ENCODE peak calls at places on chromosomes 16 and 17, in seven cellular contexts. Z is non-pigmented ciliary epithelial cell, R is uterus, B is Caco-2, F is C1 segment of cervical spinal cord, V is stomach, M is skeletal muscle cell. P is an unnamed sample.

GRCh38 chr17:13462161-13462560 is 139.6 kb downstream of the HS3ST3A1 start:
- DNase-seq in R (no peak), B (no peak), Z (no peak), F (no peak), V (no peak), M (peak), P (no peak)

GRCh38 chr17:28527859-28528258 is 21.7 kb downstream of the FOXN1 start:
- DNase-seq in B (no peak), F (no peak), Z (no peak), V (peak), R (no peak), M (no peak), P (no peak)

GRCh38 chr16:75219838-75220237 is 1.1 kb downstream of the CTRB1 start:
- DNase-seq in V (no peak), Z (no peak), M (no peak), F (no peak), R (no peak), B (no peak), P (no peak)

GRCh38 chr17:42679001-42679491 is 2.3 kb upstream of the PLEKHH3 start:
- DNase-seq in B (peak), Z (no peak), R (peak), M (no peak), F (peak), V (peak), P (no peak)

GRCh38 chr17:34254651-34255380 is at the start of gene CCL2:
- DNase-seq in V (peak), B (peak), F (no peak), M (peak), R (peak), Z (no peak), P (no peak)

GRCh38 chr17:8016632-8017424 is 14.4 kb downstream of the GUCY2D start:
- DNase-seq in R (no peak), F (peak), B (peak), V (peak), M (no peak), Z (no peak), P (no peak)

GRCh38 chr17:2867441-2868424 is 71.5 kb downstream of the RAP1GAP2 start:
- DNase-seq in V (no peak), B (peak), F (no peak), M (peak), R (no peak), Z (no peak), P (no peak)

GRCh38 chr17:46009681-46010596 is 10.9 kb downstream of the STH start:
- DNase-seq in F (no peak), B (no peak), R (no peak), Z (no peak), V (no peak), M (no peak), P (no peak)

GRCh38 chr17:11637796-11638195 is 39.5 kb downstream of the DNAH9 start:
- DNase-seq in M (no peak), F (no peak), B (no peak), Z (no peak), V (no peak), R (no peak), P (no peak)

GRCh38 chr16:11133344-11133921 is 122.6 kb downstream of the SOCS1 start:
- DNase-seq in V (peak), B (peak), F (no peak), M (peak), Z (peak), R (peak), P (no peak)

GRCh38 chr16:1494129-1494640 is 1.0 kb downstream of the TELO2 start:
- DNase-seq in F (no peak), M (peak), Z (no peak), B (peak), R (no peak), V (peak), P (no peak)

GRCh38 chr16:85819245-85819644 is 19.8 kb downstream of the COX4I1 start:
- DNase-seq in V (peak), R (peak), M (no peak), F (no peak), Z (peak), B (peak), P (peak)

GRCh38 chr16:3131755-3132377 is 3.0 kb upstream of the ZNF213 start:
- DNase-seq in F (no peak), B (peak), V (peak), M (no peak), R (no peak), Z (no peak), P (no peak)

P was measured in substantia nigra.